ENCODE peak calls at places on chromosomes 2 and 18, in five cellular contexts. U is glutamatergic neuron, T is body of pancreas, C is neural progenitor cell, P is OCI-LY7. B is an unnamed sample.

GRCh38 chr18:64415218-64415617 is 266.3 kb upstream of the LINC00305 start:
- DNase-seq in T (no peak), U (no peak), P (no peak), C (no peak), B (no peak)

GRCh38 chr2:35099345-35099744 is 1256.2 kb upstream of the CRIM1 start:
- DNase-seq in C (peak; percentile 13), U (no peak), P (no peak), T (no peak), B (no peak)

GRCh38 chr2:237326250-237327171 is 87.5 kb downstream of the COL6A3 start:
- DNase-seq in C (no peak), T (no peak), P (no peak), U (no peak), B (no peak)

GRCh38 chr2:235541838-235542549 is 48.2 kb downstream of the AGAP1 start:
- DNase-seq in C (no peak), T (no peak), P (no peak), U (no peak), B (no peak)

GRCh38 chr2:121297217-121297830 is 12.3 kb upstream of the TFCP2L1 start:
- DNase-seq in P (no peak), U (peak; percentile 60), C (peak; percentile 72), T (peak; percentile 54), B (no peak)

GRCh38 chr2:127437056-127437455 is 18.8 kb downstream of the PROC start:
- DNase-seq in P (no peak), U (no peak), C (no peak), T (no peak), B (no peak)

GRCh38 chr2:138395565-138396306 is 105.8 kb upstream of the SPOPL start:
- DNase-seq in U (no peak), C (no peak), P (no peak), T (no peak), B (peak; percentile 62)

GRCh38 chr2:239805043-239805329 is 220.2 kb downstream of the NDUFA10 start:
- DNase-seq in P (no peak), T (no peak), C (no peak), U (no peak), B (peak; percentile 32)

GRCh38 chr2:198731842-198732421 is 725.8 kb downstream of the SATB2 start:
- DNase-seq in U (no peak), P (no peak), T (no peak), C (no peak), B (no peak)

GRCh38 chr2:161124186-161124585 is 36.0 kb upstream of the TANK start:
- DNase-seq in T (no peak), U (no peak), C (no peak), P (no peak), B (no peak)

GRCh38 chr2:166671235-166671634 is 177.2 kb upstream of the SCN7A start:
- DNase-seq in P (no peak), T (no peak), U (no peak), C (no peak), B (no peak)

GRCh38 chr2:207754498-207755383 is 15.0 kb downstream of the FZD5 start:
- DNase-seq in C (no peak), U (no peak), T (no peak), P (no peak), B (no peak)

GRCh38 chr2:3532941-3533340 is 13.6 kb upstream of the ADI1 start:
- DNase-seq in T (no peak), P (no peak), U (no peak), C (no peak), B (no peak)

GRCh38 chr2:9638532-9638931 is 7.7 kb upstream of the YWHAQ start:
- DNase-seq in U (no peak), T (peak; percentile 71), P (no peak), C (no peak), B (peak; percentile 53)

GRCh38 chr18:75139226-75139911 is 69.6 kb downstream of the PTGR3 start:
- DNase-seq in C (no peak), P (no peak), U (no peak), T (no peak), B (no peak)

GRCh38 chr2:205051417-205051816 is 506.1 kb downstream of the PARD3B start:
- DNase-seq in C (no peak), U (no peak), P (no peak), T (no peak), B (no peak)

GRCh38 chr2:215293879-215294278 is 18.0 kb upstream of the ATIC start:
- DNase-seq in T (no peak), C (no peak), P (no peak), U (no peak), B (no peak)

GRCh38 chr2:150255528-150255927 is 231.9 kb downstream of the RND3 start:
- DNase-seq in U (no peak), C (no peak), P (no peak), T (no peak), B (no peak)

GRCh38 chr18:65592419-65592818 is 158.4 kb upstream of the CDH7 start:
- DNase-seq in T (no peak), P (no peak), U (no peak), C (no peak), B (no peak)

GRCh38 chr2:175399326-175399725 is 217.8 kb upstream of the ATP5MC3 start:
- DNase-seq in C (no peak), P (no peak), U (no peak), T (no peak), B (no peak)

GRCh38 chr2:120862254-120863172 is 126.8 kb downstream of the GLI2 start:
- DNase-seq in C (no peak), T (no peak), P (no peak), U (peak; percentile 8), B (no peak)

GRCh38 chr2:191691016-191691725 is 13.2 kb downstream of the NABP1 start:
- DNase-seq in C (peak; percentile 60), T (peak; percentile 80), U (no peak), P (peak; percentile 74), B (no peak)

GRCh38 chr2:45823723-45824206 is 172.3 kb downstream of the PRKCE start:
- DNase-seq in C (peak; percentile 34), T (peak; percentile 97), U (no peak), P (no peak), B (peak; percentile 96)

GRCh38 chr2:134682726-134683125 is 36.1 kb downstream of the TMEM163 start:
- DNase-seq in P (no peak), C (no peak), T (no peak), U (no peak), B (no peak)

DNA sequence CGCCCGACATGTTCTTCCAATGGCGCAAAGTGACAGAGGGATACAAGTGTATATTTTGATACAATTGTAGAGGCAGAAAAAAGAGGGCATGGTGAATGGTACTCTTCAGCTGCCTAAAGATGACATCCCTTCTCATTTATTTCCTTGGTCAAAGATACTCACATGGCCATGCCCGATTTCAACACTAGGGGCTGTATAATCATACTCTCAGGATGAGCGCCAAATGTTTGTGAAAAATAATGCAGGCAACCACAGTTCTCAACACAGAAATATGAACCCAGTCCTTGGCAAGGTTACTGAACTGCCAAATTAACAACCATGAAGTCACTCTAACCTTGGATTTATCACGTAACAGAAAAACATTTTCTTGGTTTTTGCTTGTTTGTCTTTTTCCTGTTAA is 204.4 kb downstream of the CCDC102B start:
- DNase-seq in P (no peak), C (peak; percentile 18), T (no peak), U (no peak), B (no peak)
- TF ChIP-seq CTCF in P (peak; percentile 31), C (peak; percentile 46), T (no peak), U (peak; percentile 53), B (peak; percentile 8)

DNA sequence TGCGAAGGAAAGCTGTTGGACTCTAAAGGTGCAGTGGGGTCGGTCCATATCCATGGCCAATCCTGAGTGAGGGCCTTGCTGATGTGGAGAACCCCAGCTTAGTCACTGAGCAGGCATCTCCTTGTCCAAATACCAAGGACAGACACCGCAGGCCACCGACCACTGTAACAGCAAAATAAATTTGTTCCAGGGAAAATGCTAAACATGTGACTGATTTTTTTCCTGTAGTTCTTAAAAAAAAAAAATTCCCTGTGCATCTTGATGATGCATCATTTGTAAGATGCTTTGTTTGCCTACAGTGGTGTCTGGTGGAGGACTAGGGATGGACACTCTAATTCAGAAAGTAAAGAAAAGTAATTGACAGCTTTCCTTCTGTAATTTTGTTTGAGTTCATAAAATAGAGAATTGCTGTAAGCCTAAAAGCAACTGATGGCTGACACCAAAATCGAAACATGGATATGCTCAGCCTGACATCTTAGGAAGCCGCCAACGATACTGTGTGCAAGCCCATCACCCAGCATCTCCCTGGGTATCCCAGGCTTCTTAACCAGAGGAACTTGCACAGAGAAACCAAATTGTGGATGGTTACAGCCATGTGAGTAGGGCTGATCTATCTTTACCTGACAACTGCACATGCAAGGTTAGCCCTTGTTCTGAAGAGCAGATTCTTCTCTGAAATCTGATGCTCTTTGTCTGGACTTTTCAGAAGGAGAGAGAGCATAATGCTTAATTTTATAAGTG is 188.6 kb downstream of the ARL4C start:
- DNase-seq in C (no peak), P (no peak), U (no peak), T (no peak), B (no peak)
- TF ChIP-seq CTCF in C (no peak), P (no peak), U (no peak), T (no peak), B (no peak)

DNA sequence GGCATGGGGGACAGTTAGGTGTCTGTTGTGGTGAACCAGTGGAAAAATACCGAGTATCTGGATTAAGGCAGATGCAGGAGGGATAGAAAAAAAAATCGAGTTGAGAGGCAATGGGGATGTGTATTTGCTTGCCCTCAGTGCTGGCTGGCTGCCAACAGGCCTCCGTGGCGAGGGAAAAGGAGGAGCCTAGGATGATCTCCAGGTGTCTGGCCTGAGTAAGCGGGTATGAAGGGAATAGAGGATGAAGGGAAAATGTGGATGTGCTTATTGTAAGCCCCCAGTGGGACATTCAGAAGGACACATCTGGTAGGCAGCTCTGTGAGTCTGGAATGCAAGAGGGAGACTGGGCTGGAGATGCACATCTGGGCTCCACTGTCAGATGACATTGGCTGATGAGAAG is 22.8 kb downstream of the KCNS3 start:
- DNase-seq in P (no peak), U (no peak), T (no peak), C (no peak), B (no peak)
- TF ChIP-seq CTCF in P (no peak), U (no peak), T (no peak), C (no peak), B (no peak)

GRCh38 chr2:124810132-124810531 is 785.0 kb downstream of the CNTNAP5 start:
- DNase-seq in T (peak; percentile 10), C (peak; percentile 77), P (no peak), U (no peak), B (no peak)
- TF ChIP-seq CTCF in T (no peak), C (peak; percentile 60), P (no peak), U (no peak), B (peak; percentile 40)

GRCh38 chr18:26104037-26104436 is 13.6 kb upstream of the SS18 start:
- DNase-seq in C (no peak), T (no peak), U (no peak), P (no peak), B (no peak)

DNA sequence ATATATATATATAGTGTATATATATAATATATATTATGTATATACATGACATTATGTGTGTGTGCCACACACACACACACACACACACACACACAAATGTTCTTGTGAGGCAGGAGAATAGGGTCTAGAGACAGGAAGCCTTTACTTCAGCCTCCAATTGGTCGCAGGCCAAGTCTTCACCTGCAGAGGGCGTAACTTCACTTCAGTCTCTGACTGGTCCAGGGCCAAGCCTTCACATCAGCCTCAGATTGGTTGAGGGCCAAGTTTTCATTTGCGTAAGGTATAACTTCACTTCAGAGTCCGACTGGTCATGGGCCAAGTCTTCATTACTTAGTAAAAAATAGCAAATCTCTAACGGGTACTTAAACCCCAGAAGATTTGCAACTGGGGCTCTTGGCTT is 13.2 kb upstream of the SS18 start:
- DNase-seq in U (peak; percentile 29), P (peak; percentile 54), T (peak; percentile 58), C (peak; percentile 47), B (no peak)
- TF ChIP-seq CTCF in U (peak; percentile 21), P (peak; percentile 74), T (no peak), C (peak; percentile 53), B (no peak)

GRCh38 chr2:193240752-193241151 is 1046.0 kb upstream of the TMEFF2 start:
- DNase-seq in T (no peak), P (no peak), U (no peak), C (peak; percentile 53), B (no peak)
- TF ChIP-seq CTCF in T (no peak), P (peak; percentile 71), U (peak; percentile 73), C (peak; percentile 69), B (peak; percentile 20)